ENCODE peak calls at places on chromosomes 7 and 10, in four cellular contexts. U is body of pancreas, B is ascending aorta, Y is Peyer's patch. S is an unnamed sample.
A peak's percentile ranks its signal among the peaks of the same experiment; 100 is the strongest.

GRCh38 chr10:34311679-34312078 is 503.4 kb downstream of the PARD3 start:
- DNase-seq in B (no peak), Y (no peak), U (no peak), S (no peak)

GRCh38 chr10:103622286-103622685 is 128.8 kb downstream of the NEURL1 start:
- DNase-seq in B (no peak), Y (no peak), U (no peak), S (no peak)

GRCh38 chr10:95363303-95363912 is 72.6 kb upstream of the PDLIM1 start:
- DNase-seq in U (peak; percentile 71), Y (no peak), B (no peak), S (peak; percentile 77)

GRCh38 chr10:112307631-112308502 is 24.7 kb downstream of the TECTB start:
- DNase-seq in Y (peak; percentile 55), B (no peak), U (peak; percentile 35), S (peak; percentile 40)

GRCh38 chr10:45000764-45001381 is at the start of gene ZNF22:
- DNase-seq in Y (peak; percentile 85), U (peak; percentile 65), B (no peak), S (peak; percentile 80)

GRCh38 chr7:42686594-42687156 is 225.2 kb downstream of the C7orf25 start:
- DNase-seq in Y (no peak), B (no peak), U (no peak), S (no peak)

GRCh38 chr10:132117146-132117545 is 51.4 kb downstream of the JAKMIP3 start:
- DNase-seq in B (no peak), Y (no peak), U (no peak), S (no peak)

GRCh38 chr10:63711866-63712716 is 190.9 kb downstream of the REEP3 start:
- DNase-seq in B (peak; percentile 89), U (peak; percentile 99), Y (peak; percentile 94), S (no peak)

GRCh38 chr10:110556993-110557601 is 10.4 kb upstream of the SMC3 start:
- DNase-seq in B (no peak), Y (no peak), U (peak; percentile 57), S (peak; percentile 65)

GRCh38 chr7:106021211-106022067 is 58.4 kb downstream of the CDHR3 start:
- DNase-seq in B (no peak), Y (no peak), U (no peak), S (no peak)

GRCh38 chr10:33334839-33335549 is 527 bp upstream of the NRP1 start:
- DNase-seq in Y (peak; percentile 82), U (peak; percentile 74), B (peak; percentile 11), S (peak; percentile 86)

GRCh38 chr10:27661511-27662286 is 83.9 kb downstream of the MKX start:
- DNase-seq in Y (no peak), B (no peak), U (no peak), S (peak; percentile 27)

GRCh38 chr7:156823441-156823840 is 69.5 kb downstream of the LMBR1 start:
- DNase-seq in Y (no peak), U (no peak), B (no peak), S (peak; percentile 22)

GRCh38 chr7:73966941-73967831 is 60.8 kb upstream of the ELN start:
- DNase-seq in U (no peak), Y (no peak), B (no peak), S (no peak)

GRCh38 chr7:118152632-118153031 is 31.3 kb upstream of the LSM8 start:
- DNase-seq in U (no peak), Y (no peak), B (no peak), S (no peak)

GRCh38 chr7:106679153-106679931 is 18.4 kb upstream of the CCDC71L start:
- DNase-seq in U (peak; percentile 8), Y (no peak), B (no peak), S (peak; percentile 13)

GRCh38 chr7:142478479-142479220 is 220.8 kb upstream of the PRSS58 start:
- DNase-seq in B (no peak), Y (no peak), U (peak; percentile 51), S (peak; percentile 74)

GRCh38 chr7:102125127-102125561 is 161.5 kb upstream of the SH2B2 start:
- DNase-seq in Y (no peak), B (peak; percentile 68), U (no peak), S (peak; percentile 87)

DNA sequence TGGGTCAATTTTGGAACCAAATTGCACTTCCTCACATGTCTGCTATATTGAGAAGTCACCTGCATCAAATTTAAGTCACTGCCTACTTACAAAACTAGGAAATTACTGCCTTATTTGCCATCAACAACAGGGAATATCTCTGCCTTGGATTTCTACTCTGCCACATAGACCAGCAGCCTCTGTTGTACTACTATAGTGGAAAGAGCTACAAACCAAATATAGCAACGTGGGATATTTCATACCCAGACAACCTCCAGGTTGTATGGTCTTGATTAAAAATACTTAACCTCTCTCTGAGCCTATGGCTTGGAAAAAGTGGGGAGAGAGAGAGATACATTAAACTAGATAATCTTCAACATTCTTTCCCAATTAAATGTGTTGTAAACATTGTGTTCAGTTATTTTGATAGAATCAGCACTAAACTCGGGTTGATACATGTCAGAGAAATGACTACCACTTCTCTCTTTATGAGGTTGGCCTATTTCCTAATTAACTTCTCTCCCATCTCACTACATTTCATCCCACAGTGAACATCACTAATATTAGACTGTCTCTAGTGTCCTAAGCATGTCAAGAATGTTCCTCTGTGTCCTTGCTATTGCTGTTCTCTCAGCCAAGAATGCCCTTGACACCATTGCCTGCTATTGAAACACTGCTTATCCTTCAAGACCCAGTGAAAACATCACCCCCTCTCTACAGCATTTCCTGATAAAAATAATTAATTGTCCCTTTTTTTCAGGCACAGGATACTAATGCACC is 421.2 kb downstream of the IPMK start:
- DNase-seq in U (no peak), Y (no peak), B (no peak), S (peak; percentile 51)
- H3K4me1 ChIP-seq in U (peaks cover 12% of the 10 kb centered on the region), Y (no peaks in the 10 kb centered on the region), B (no peaks in the 10 kb centered on the region), S (no peaks in the 10 kb centered on the region)

DNA sequence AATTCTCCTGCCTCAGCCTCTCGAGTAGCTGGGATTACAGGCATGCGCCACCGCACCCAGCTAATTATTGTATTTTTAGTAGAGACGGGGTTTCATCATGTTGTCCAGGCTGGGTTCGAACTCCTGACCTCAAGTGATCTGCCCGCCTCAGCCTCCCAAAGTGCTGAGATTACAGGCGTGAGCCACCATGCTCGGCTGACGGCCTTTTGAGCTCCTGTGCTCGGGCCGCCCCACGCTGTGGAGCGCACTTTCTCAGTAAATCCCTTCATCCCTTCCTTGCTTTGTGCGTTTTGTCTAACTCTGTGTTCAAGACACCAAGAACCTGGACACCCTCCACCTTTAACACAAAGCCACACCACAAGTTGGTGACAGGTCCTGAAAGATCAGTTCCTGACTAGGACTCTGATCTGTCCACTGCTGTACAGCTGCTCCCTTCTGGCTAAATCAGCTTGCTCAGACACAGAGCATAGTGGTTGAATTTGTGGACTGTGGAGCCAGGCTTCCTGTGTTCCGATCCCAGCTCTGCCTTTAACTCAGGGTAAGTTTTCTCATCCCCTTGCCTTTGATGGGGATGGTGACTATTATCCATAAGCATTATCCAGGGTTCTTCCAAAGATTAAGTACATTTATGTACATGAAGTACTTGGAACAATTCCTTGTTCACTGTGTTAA is 20.1 kb downstream of the CHST3 start:
- DNase-seq in B (no peak), U (no peak), Y (no peak), S (no peak)
- H3K4me1 ChIP-seq in B (peaks cover 77% of the 10 kb centered on the region), U (peaks cover 69% of the 10 kb centered on the region), Y (peaks cover 50% of the 10 kb centered on the region), S (peaks cover 37% of the 10 kb centered on the region)

GRCh38 chr7:105003875-105004510 is 10.0 kb upstream of the KMT2E start:
- DNase-seq in B (no peak), Y (no peak), U (no peak), S (no peak)
- H3K4me1 ChIP-seq in B (peaks cover 77% of the 10 kb centered on the region), Y (peaks cover 99% of the 10 kb centered on the region), U (peaks cover 100% of the 10 kb centered on the region), S (peaks cover 23% of the 10 kb centered on the region)

DNA sequence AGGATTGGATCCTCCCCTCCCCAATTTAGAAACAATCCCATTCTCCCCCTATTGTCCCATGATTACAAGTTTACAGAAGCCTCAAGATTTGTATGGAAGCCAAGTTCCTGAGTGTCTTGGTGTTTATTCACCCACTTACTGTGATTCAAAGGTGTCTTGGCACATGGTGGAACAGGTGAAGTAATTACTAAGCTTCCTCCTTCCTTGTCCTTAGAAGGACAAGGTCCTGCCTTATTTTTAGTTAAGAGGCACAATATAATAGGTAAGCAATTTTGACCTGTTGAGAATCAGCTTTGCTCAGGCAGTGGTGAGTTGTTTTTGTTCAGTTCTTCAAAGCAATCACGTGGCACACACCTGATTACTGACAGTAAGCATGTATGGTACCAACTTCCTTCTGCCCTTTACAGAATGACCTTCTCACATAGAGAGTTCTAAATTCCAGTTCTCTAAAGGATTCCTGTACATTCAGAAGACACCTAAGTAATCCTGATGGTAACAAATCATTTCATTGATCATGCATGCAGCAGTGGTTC is 60.7 kb upstream of the SLC13A1 start:
- DNase-seq in B (no peak), U (peak; percentile 43), Y (no peak), S (no peak)
- H3K4me1 ChIP-seq in B (no peaks in the 10 kb centered on the region), U (peaks cover 9% of the 10 kb centered on the region), Y (peaks cover 6% of the 10 kb centered on the region), S (no peaks in the 10 kb centered on the region)

GRCh38 chr7:2510130-2510776 is 9.3 kb upstream of the LFNG start:
- DNase-seq in B (no peak), U (no peak), Y (no peak), S (no peak)

GRCh38 chr7:2512713-2513112 is 6.9 kb upstream of the LFNG start:
- DNase-seq in U (no peak), B (no peak), Y (no peak), S (no peak)

GRCh38 chr7:2511769-2512168 is 7.8 kb upstream of the LFNG start:
- DNase-seq in B (no peak), U (no peak), Y (no peak), S (no peak)

GRCh38 chr7:2512179-2512644 is 7.4 kb upstream of the LFNG start:
- DNase-seq in Y (no peak), U (no peak), B (no peak), S (no peak)

GRCh38 chr7:2510909-2511768 is 8.4 kb upstream of the LFNG start:
- DNase-seq in U (no peak), B (no peak), Y (no peak), S (no peak)
- H3K4me1 ChIP-seq in U (peaks cover 27% of the 10 kb centered on the region), B (peaks cover 4% of the 10 kb centered on the region), Y (peaks cover 47% of the 10 kb centered on the region), S (no peaks in the 10 kb centered on the region)

GRCh38 chr10:26472440-26472778 is 34.3 kb downstream of the APBB1IP start:
- DNase-seq in B (no peak), Y (no peak), U (no peak), S (no peak)
- H3K4me1 ChIP-seq in B (no peaks in the 10 kb centered on the region), Y (no peaks in the 10 kb centered on the region), U (peaks cover 5% of the 10 kb centered on the region), S (no peaks in the 10 kb centered on the region)

S was measured in cardiac muscle cell.